ENCODE peak calls at places on chromosomes 7 and 10, in nine cellular contexts. Z is epithelial cell of esophagus; P is CD8-positive, alpha-beta T cell; F is OCI-LY7; L is cardiac muscle cell; J is heart left ventricle; A is Calu3; M is left ventricle myocardium inferior; K is WTC11. C is an unnamed sample.
A peak's percentile ranks its signal among the peaks of the same experiment; 100 is the strongest.

GRCh38 chr10:65518379-65518778 is 1407.5 kb upstream of the LRRTM3 start:
- DNase-seq in Z (peak; percentile 5), P (no peak), F (no peak), L (no peak), J (no peak), A (no peak), M (no peak), K (no peak), C (no peak)

GRCh38 chr10:12949248-12949647 is 52.3 kb downstream of the CCDC3 start:
- DNase-seq in Z (no peak), P (no peak), F (no peak), L (no peak), J (no peak), A (no peak), M (no peak), K (peak; percentile 36), C (no peak)

GRCh38 chr7:29857654-29858053 is 51.3 kb downstream of the WIPF3 start:
- DNase-seq in Z (no peak), P (no peak), F (no peak), L (no peak), J (no peak), A (no peak), M (no peak), K (no peak), C (no peak)

GRCh38 chr10:32417906-32418547 is 27.9 kb upstream of the CCDC7 start:
- DNase-seq in Z (no peak), P (no peak), F (no peak), L (peak; percentile 93), J (no peak), A (no peak), M (no peak), K (no peak), C (no peak)

GRCh38 chr7:139683137-139683871 is 94.5 kb downstream of the HIPK2 start:
- DNase-seq in Z (peak; percentile 19), P (no peak), F (no peak), L (peak; percentile 68), J (no peak), A (no peak), M (no peak), K (no peak), C (no peak)

GRCh38 chr7:43460733-43461348 is 122.1 kb upstream of the STK17A start:
- DNase-seq in Z (no peak), P (no peak), F (no peak), L (no peak), J (no peak), A (no peak), M (no peak), K (no peak), C (no peak)

GRCh38 chr7:78099715-78100477 is 301.3 kb downstream of the PHTF2 start:
- DNase-seq in Z (peak; percentile 69), P (no peak), F (no peak), L (peak; percentile 8), J (no peak), A (no peak), M (no peak), K (no peak), C (no peak)

GRCh38 chr7:98240961-98241673 is 10.9 kb downstream of the TECPR1 start:
- DNase-seq in Z (peak; percentile 41), P (peak; percentile 17), F (peak; percentile 66), L (peak; percentile 49), J (peak; percentile 56), A (peak; percentile 60), M (no peak), K (peak; percentile 76), C (peak; percentile 76)

GRCh38 chr7:36314491-36314890 is 75.2 kb upstream of the ANLN start:
- DNase-seq in Z (no peak), P (no peak), F (no peak), L (no peak), J (no peak), A (no peak), M (no peak), K (no peak), C (no peak)

GRCh38 chr7:29177963-29178612 is 16.5 kb upstream of the CHN2 start:
- DNase-seq in Z (peak; percentile 71), P (no peak), F (no peak), L (peak; percentile 58), J (peak; percentile 63), A (peak; percentile 43), M (peak; percentile 35), K (no peak), C (no peak)

GRCh38 chr7:8817448-8818036 is 384.1 kb downstream of the NXPH1 start:
- DNase-seq in Z (no peak), P (no peak), F (no peak), L (no peak), J (no peak), A (no peak), M (no peak), K (no peak), C (no peak)

GRCh38 chr10:13337827-13338196 is 10.3 kb downstream of the SEPHS1 start:
- DNase-seq in Z (no peak), P (no peak), F (no peak), L (no peak), J (no peak), A (no peak), M (no peak), K (no peak), C (no peak)

GRCh38 chr10:64617071-64617470 is 1095.9 kb downstream of the REEP3 start:
- DNase-seq in Z (no peak), P (no peak), F (no peak), L (no peak), J (no peak), A (no peak), M (no peak), K (no peak), C (no peak)

GRCh38 chr7:21651697-21652096 is 108.9 kb downstream of the DNAH11 start:
- DNase-seq in Z (no peak), P (no peak), F (no peak), L (no peak), J (no peak), A (no peak), M (no peak), K (no peak), C (no peak)

GRCh38 chr10:2933519-2933918 is 133.8 kb upstream of the PFKP start:
- DNase-seq in Z (no peak), P (no peak), F (no peak), L (no peak), J (no peak), A (no peak), M (no peak), K (no peak), C (no peak)

GRCh38 chr10:558891-559766 is 130.3 kb downstream of the DIP2C start:
- DNase-seq in Z (no peak), P (no peak), F (no peak), L (no peak), J (no peak), A (no peak), M (no peak), K (no peak), C (no peak)

GRCh38 chr7:92056276-92056675 is 78.0 kb downstream of the CYP51A1 start:
- DNase-seq in Z (peak; percentile 44), P (no peak), F (no peak), L (no peak), J (no peak), A (no peak), M (no peak), K (no peak), C (no peak)

GRCh38 chr10:17249820-17250219 is 21.8 kb downstream of the VIM start:
- DNase-seq in Z (peak; percentile 33), P (no peak), F (no peak), L (peak; percentile 48), J (no peak), A (no peak), M (no peak), K (no peak), C (no peak)

GRCh38 chr7:43449577-43449976 is 133.3 kb upstream of the STK17A start:
- DNase-seq in Z (no peak), P (no peak), F (no peak), L (no peak), J (no peak), A (no peak), M (no peak), K (no peak), C (no peak)

GRCh38 chr7:140723002-140723401 is 26.5 kb downstream of the NDUFB2 start:
- DNase-seq in Z (no peak), P (peak; percentile 44), F (no peak), L (no peak), J (no peak), A (no peak), M (no peak), K (no peak), C (no peak)
- TF ChIP-seq CTCF in Z (no peak), P (no peak), F (no peak), L (no peak), J (no peak), A (no peak), M (no peak), K (no peak), C (no peak)

GRCh38 chr10:118310822-118311221 is 31.3 kb downstream of the FAM204A start:
- DNase-seq in Z (no peak), P (no peak), F (no peak), L (no peak), J (no peak), A (no peak), M (no peak), K (no peak), C (no peak)

GRCh38 chr10:118307237-118307636 is 34.9 kb downstream of the FAM204A start:
- DNase-seq in Z (no peak), P (no peak), F (no peak), L (no peak), J (no peak), A (no peak), M (no peak), K (no peak), C (no peak)

GRCh38 chr10:118307768-118308347 is 34.3 kb downstream of the FAM204A start:
- DNase-seq in Z (no peak), P (no peak), F (no peak), L (no peak), J (no peak), A (no peak), M (no peak), K (no peak), C (no peak)

GRCh38 chr10:118309911-118310310 is 32.2 kb downstream of the FAM204A start:
- DNase-seq in Z (no peak), P (no peak), F (no peak), L (no peak), J (no peak), A (no peak), M (no peak), K (no peak), C (no peak)

GRCh38 chr10:118308664-118309063 is 33.5 kb downstream of the FAM204A start:
- DNase-seq in Z (no peak), P (no peak), F (no peak), L (no peak), J (no peak), A (no peak), M (no peak), K (peak; percentile 18), C (no peak)
- TF ChIP-seq CTCF in Z (no peak), P (no peak), F (no peak), L (no peak), J (no peak), A (no peak), M (no peak), K (no peak), C (no peak)

GRCh38 chr7:148151778-148152177 is 438.8 kb upstream of the C7orf33 start:
- DNase-seq in Z (no peak), P (no peak), F (no peak), L (no peak), J (no peak), A (no peak), M (no peak), K (no peak), C (no peak)
- TF ChIP-seq CTCF in Z (no peak), P (no peak), F (peak; percentile 30), L (peak; percentile 2), J (no peak), A (no peak), M (no peak), K (no peak), C (no peak)

GRCh38 chr7:84914598-84914997 is 272.3 kb downstream of the SEMA3D start:
- DNase-seq in Z (peak; percentile 14), P (no peak), F (no peak), L (no peak), J (no peak), A (no peak), M (no peak), K (no peak), C (no peak)
- TF ChIP-seq CTCF in Z (peak; percentile 26), P (no peak), F (peak; percentile 17), L (no peak), J (no peak), A (no peak), M (peak; percentile 48), K (no peak), C (no peak)